ENCODE peak calls at places on chromosomes 4 and X, in six cellular contexts. One of them, this sample, is unnamed.

GRCh38 chr4:104490096-104490769 is 4.5 kb downstream of the CXXC4 start:
- DNase-seq in astrocyte of the cerebellum: no peak
- DNase-seq in GM06990: peak; percentile 78
- DNase-seq in upper lobe of right lung: peak; percentile 59
- DNase-seq in fibroblast of mammary gland: no peak
- DNase-seq in kidney epithelial cell: no peak
- DNase-seq in this sample: no peak

GRCh38 chr4:105194328-105195231 is 47.9 kb downstream of the TET2 start:
- DNase-seq in astrocyte of the cerebellum: no peak
- DNase-seq in GM06990: peak; percentile 48
- DNase-seq in upper lobe of right lung: no peak
- DNase-seq in fibroblast of mammary gland: peak; percentile 45
- DNase-seq in kidney epithelial cell: no peak
- DNase-seq in this sample: no peak

GRCh38 chrX:39011454-39012204 is 210.4 kb downstream of the MID1IP1 start:
- DNase-seq in astrocyte of the cerebellum: no peak
- DNase-seq in GM06990: no peak
- DNase-seq in upper lobe of right lung: no peak
- DNase-seq in fibroblast of mammary gland: peak; percentile 27
- DNase-seq in kidney epithelial cell: no peak
- DNase-seq in this sample: no peak

GRCh38 chr4:175927121-175927520 is 115.1 kb upstream of the GPM6A start:
- DNase-seq in astrocyte of the cerebellum: peak; percentile 15
- DNase-seq in GM06990: peak; percentile 49
- DNase-seq in upper lobe of right lung: no peak
- DNase-seq in fibroblast of mammary gland: no peak
- DNase-seq in kidney epithelial cell: no peak
- DNase-seq in this sample: no peak

GRCh38 chr4:169407217-169407845 is 136.6 kb upstream of the SH3RF1 start:
- DNase-seq in astrocyte of the cerebellum: no peak
- DNase-seq in GM06990: no peak
- DNase-seq in upper lobe of right lung: no peak
- DNase-seq in fibroblast of mammary gland: no peak
- DNase-seq in kidney epithelial cell: no peak
- DNase-seq in this sample: no peak

GRCh38 chrX:49266536-49267445 is 2.3 kb upstream of the FOXP3 start:
- DNase-seq in astrocyte of the cerebellum: no peak
- DNase-seq in GM06990: no peak
- DNase-seq in upper lobe of right lung: no peak
- DNase-seq in fibroblast of mammary gland: no peak
- DNase-seq in kidney epithelial cell: no peak
- DNase-seq in this sample: no peak

GRCh38 chr4:100722866-100723459 is 205.1 kb upstream of the EMCN start:
- DNase-seq in astrocyte of the cerebellum: no peak
- DNase-seq in GM06990: peak; percentile 35
- DNase-seq in upper lobe of right lung: no peak
- DNase-seq in fibroblast of mammary gland: no peak
- DNase-seq in kidney epithelial cell: no peak
- DNase-seq in this sample: no peak

GRCh38 chr4:109166126-109166525 is 136.3 kb downstream of the COL25A1 start:
- DNase-seq in astrocyte of the cerebellum: no peak
- DNase-seq in GM06990: no peak
- DNase-seq in upper lobe of right lung: no peak
- DNase-seq in fibroblast of mammary gland: no peak
- DNase-seq in kidney epithelial cell: no peak
- DNase-seq in this sample: no peak

GRCh38 chrX:117982702-117983392 is 133.8 kb downstream of the KLHL13 start:
- DNase-seq in astrocyte of the cerebellum: no peak
- DNase-seq in GM06990: no peak
- DNase-seq in upper lobe of right lung: no peak
- DNase-seq in fibroblast of mammary gland: no peak
- DNase-seq in kidney epithelial cell: no peak
- DNase-seq in this sample: no peak

GRCh38 chrX:40734956-40735317 is 405 bp downstream of the MED14 start:
- DNase-seq in astrocyte of the cerebellum: no peak
- DNase-seq in GM06990: no peak
- DNase-seq in upper lobe of right lung: peak; percentile 67
- DNase-seq in fibroblast of mammary gland: no peak
- DNase-seq in kidney epithelial cell: no peak
- DNase-seq in this sample: no peak

GRCh38 chr4:7902101-7902553 is 37.5 kb downstream of the AFAP1 start:
- DNase-seq in astrocyte of the cerebellum: no peak
- DNase-seq in GM06990: no peak
- DNase-seq in upper lobe of right lung: no peak
- DNase-seq in fibroblast of mammary gland: no peak
- DNase-seq in kidney epithelial cell: no peak
- DNase-seq in this sample: no peak

GRCh38 chr4:15797320-15797719 is 19.2 kb downstream of the CD38 start:
- DNase-seq in astrocyte of the cerebellum: no peak
- DNase-seq in GM06990: no peak
- DNase-seq in upper lobe of right lung: no peak
- DNase-seq in fibroblast of mammary gland: no peak
- DNase-seq in kidney epithelial cell: no peak
- DNase-seq in this sample: no peak

GRCh38 chr4:53601251-53601764 is 10.0 kb upstream of the LNX1 start:
- DNase-seq in astrocyte of the cerebellum: no peak
- DNase-seq in GM06990: peak; percentile 45
- DNase-seq in upper lobe of right lung: no peak
- DNase-seq in fibroblast of mammary gland: no peak
- DNase-seq in kidney epithelial cell: no peak
- DNase-seq in this sample: no peak

GRCh38 chr4:154490261-154490588 is 1.4 kb downstream of the DCHS2 start:
- DNase-seq in astrocyte of the cerebellum: no peak
- DNase-seq in GM06990: no peak
- DNase-seq in upper lobe of right lung: no peak
- DNase-seq in fibroblast of mammary gland: no peak
- DNase-seq in kidney epithelial cell: no peak
- DNase-seq in this sample: no peak
- H3K4me3 ChIP-seq in astrocyte of the cerebellum: no peak overlapping the region
- H3K4me3 ChIP-seq in GM06990: no peak overlapping the region
- H3K4me3 ChIP-seq in upper lobe of right lung: no peak overlapping the region
- H3K4me3 ChIP-seq in fibroblast of mammary gland: no peak overlapping the region
- H3K4me3 ChIP-seq in kidney epithelial cell: no peak overlapping the region
- H3K4me3 ChIP-seq in this sample: no peak overlapping the region

GRCh38 chr4:71713611-71714203 is 70.2 kb downstream of the GC start:
- DNase-seq in astrocyte of the cerebellum: peak; percentile 72
- DNase-seq in GM06990: no peak
- DNase-seq in upper lobe of right lung: no peak
- DNase-seq in fibroblast of mammary gland: peak; percentile 69
- DNase-seq in kidney epithelial cell: peak; percentile 9
- DNase-seq in this sample: no peak
- TF ChIP-seq CTCF in astrocyte of the cerebellum: peak; percentile 48
- TF ChIP-seq CTCF in GM06990: peak; percentile 49
- TF ChIP-seq CTCF in upper lobe of right lung: peak; percentile 64
- TF ChIP-seq CTCF in fibroblast of mammary gland: peak; percentile 57
- TF ChIP-seq CTCF in kidney epithelial cell: peak; percentile 40
- TF ChIP-seq CTCF in this sample: peak; percentile 42

DNA sequence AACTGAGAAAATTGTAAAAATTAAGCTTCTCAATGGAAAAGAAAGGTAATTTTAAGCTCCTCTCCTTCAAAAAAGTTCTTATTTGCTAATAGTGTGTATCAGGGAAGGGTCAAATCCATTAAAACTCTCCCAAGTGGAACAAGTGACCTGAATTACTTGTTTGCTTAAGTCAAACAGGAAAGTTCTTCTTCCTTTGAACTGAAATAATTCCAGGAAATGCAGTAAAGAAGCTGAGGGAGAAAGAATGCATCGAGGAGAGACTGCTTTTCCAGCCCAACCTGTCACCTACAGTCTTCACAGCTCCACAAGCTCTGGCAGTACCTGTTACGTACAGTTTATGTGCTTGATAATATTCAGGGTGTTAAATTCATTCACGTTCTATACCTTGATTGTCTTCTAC is 131.1 kb downstream of the KLHL8 start:
- DNase-seq in astrocyte of the cerebellum: no peak
- DNase-seq in GM06990: no peak
- DNase-seq in upper lobe of right lung: no peak
- DNase-seq in fibroblast of mammary gland: no peak
- DNase-seq in kidney epithelial cell: peak; percentile 54
- DNase-seq in this sample: no peak
- H3K4me3 ChIP-seq in astrocyte of the cerebellum: no peak overlapping the region
- H3K4me3 ChIP-seq in GM06990: no peak overlapping the region
- H3K4me3 ChIP-seq in upper lobe of right lung: no peak overlapping the region
- H3K4me3 ChIP-seq in fibroblast of mammary gland: no peak overlapping the region
- H3K4me3 ChIP-seq in kidney epithelial cell: no peak overlapping the region
- H3K4me3 ChIP-seq in this sample: no peak overlapping the region

DNA sequence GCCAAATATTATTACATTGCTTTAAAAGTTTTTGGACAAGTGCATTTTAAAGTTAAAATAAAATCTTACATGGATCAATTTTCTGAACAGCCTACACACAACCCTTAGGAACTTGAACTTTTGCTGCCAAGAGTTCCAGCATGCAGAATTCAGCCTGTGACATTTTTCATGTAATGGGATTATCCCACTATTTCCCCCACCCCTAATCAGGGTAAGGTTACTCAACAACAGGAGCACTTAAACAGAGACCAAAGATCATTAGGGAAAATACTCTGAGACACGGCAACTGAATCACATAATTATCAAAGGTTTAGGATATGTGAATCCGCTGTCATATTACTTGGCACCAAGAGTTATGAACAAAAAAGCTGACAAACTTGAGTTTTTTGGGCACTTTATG is 47.2 kb downstream of the IQCM start:
- DNase-seq in astrocyte of the cerebellum: no peak
- DNase-seq in GM06990: no peak
- DNase-seq in upper lobe of right lung: no peak
- DNase-seq in fibroblast of mammary gland: no peak
- DNase-seq in kidney epithelial cell: no peak
- DNase-seq in this sample: no peak
- TF ChIP-seq CTCF in astrocyte of the cerebellum: no peak
- TF ChIP-seq CTCF in GM06990: no peak
- TF ChIP-seq CTCF in upper lobe of right lung: no peak
- TF ChIP-seq CTCF in fibroblast of mammary gland: no peak
- TF ChIP-seq CTCF in kidney epithelial cell: no peak
- TF ChIP-seq CTCF in this sample: no peak

GRCh38 chr4:663046-663437 is 11.0 kb downstream of the ATP5ME start:
- DNase-seq in astrocyte of the cerebellum: no peak
- DNase-seq in GM06990: no peak
- DNase-seq in upper lobe of right lung: no peak
- DNase-seq in fibroblast of mammary gland: no peak
- DNase-seq in kidney epithelial cell: no peak
- DNase-seq in this sample: no peak
- H3K4me3 ChIP-seq in astrocyte of the cerebellum: peak overlapping the region; percentile 36
- H3K4me3 ChIP-seq in GM06990: no peak overlapping the region
- H3K4me3 ChIP-seq in upper lobe of right lung: peak overlapping the region; percentile 78
- H3K4me3 ChIP-seq in fibroblast of mammary gland: no peak overlapping the region
- H3K4me3 ChIP-seq in kidney epithelial cell: peak overlapping the region; percentile 63
- H3K4me3 ChIP-seq in this sample: peak overlapping the region; percentile 57

GRCh38 chr4:186557061-186557460 is 1.7 kb upstream of the MTNR1A start:
- DNase-seq in astrocyte of the cerebellum: no peak
- DNase-seq in GM06990: no peak
- DNase-seq in upper lobe of right lung: no peak
- DNase-seq in fibroblast of mammary gland: peak; percentile 28
- DNase-seq in kidney epithelial cell: no peak
- DNase-seq in this sample: no peak

GRCh38 chr4:186554485-186554884 is 882 bp downstream of the MTNR1A start:
- DNase-seq in astrocyte of the cerebellum: no peak
- DNase-seq in GM06990: no peak
- DNase-seq in upper lobe of right lung: no peak
- DNase-seq in fibroblast of mammary gland: peak; percentile 17
- DNase-seq in kidney epithelial cell: no peak
- DNase-seq in this sample: no peak

GRCh38 chr4:186553717-186554116 is 1.6 kb downstream of the MTNR1A start:
- DNase-seq in astrocyte of the cerebellum: no peak
- DNase-seq in GM06990: no peak
- DNase-seq in upper lobe of right lung: no peak
- DNase-seq in fibroblast of mammary gland: no peak
- DNase-seq in kidney epithelial cell: no peak
- DNase-seq in this sample: no peak

GRCh38 chr4:186557486-186557885 is 2.1 kb upstream of the MTNR1A start:
- DNase-seq in astrocyte of the cerebellum: no peak
- DNase-seq in GM06990: no peak
- DNase-seq in upper lobe of right lung: no peak
- DNase-seq in fibroblast of mammary gland: peak; percentile 72
- DNase-seq in kidney epithelial cell: no peak
- DNase-seq in this sample: no peak

GRCh38 chr4:186554890-186555827 is at the start of gene MTNR1A:
- DNase-seq in astrocyte of the cerebellum: no peak
- DNase-seq in GM06990: no peak
- DNase-seq in upper lobe of right lung: no peak
- DNase-seq in fibroblast of mammary gland: no peak
- DNase-seq in kidney epithelial cell: no peak
- DNase-seq in this sample: no peak
- TF ChIP-seq CTCF in astrocyte of the cerebellum: peak; percentile 0
- TF ChIP-seq CTCF in GM06990: no peak
- TF ChIP-seq CTCF in upper lobe of right lung: no peak
- TF ChIP-seq CTCF in fibroblast of mammary gland: no peak
- TF ChIP-seq CTCF in kidney epithelial cell: peak; percentile 6
- TF ChIP-seq CTCF in this sample: no peak

DNA sequence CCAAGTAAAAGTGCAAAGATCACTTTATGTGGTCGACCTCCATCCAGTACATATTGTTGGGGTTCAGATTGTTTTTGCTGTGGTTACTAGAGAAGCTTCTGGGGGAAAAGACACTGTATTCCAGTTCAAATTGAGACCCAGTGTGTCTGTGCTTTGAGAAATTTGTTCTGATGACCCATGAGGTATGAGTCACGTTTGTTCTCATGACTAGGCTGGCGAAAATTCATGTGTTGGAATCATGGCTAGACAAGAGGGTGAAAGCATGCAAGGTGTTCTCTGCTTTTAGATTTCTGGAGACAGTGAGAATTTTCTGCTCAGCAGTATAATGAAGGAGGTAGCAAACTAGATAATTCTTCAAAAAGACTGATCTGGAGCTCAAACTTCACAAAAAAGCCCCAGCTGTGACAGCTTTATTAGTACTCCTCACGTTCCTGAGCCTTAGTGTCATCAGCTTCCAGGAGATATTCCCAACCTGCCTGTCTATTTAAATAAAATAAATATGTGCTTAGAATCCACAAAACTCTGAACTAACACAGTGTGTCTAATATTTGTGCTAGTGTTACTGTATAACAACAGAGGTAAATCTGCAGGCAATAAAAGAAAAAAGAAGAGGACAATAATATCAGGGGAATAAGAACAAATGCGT is 24.4 kb upstream of the FAM47B start:
- DNase-seq in astrocyte of the cerebellum: peak; percentile 22
- DNase-seq in GM06990: no peak
- DNase-seq in upper lobe of right lung: no peak
- DNase-seq in fibroblast of mammary gland: peak; percentile 78
- DNase-seq in kidney epithelial cell: peak; percentile 14
- DNase-seq in this sample: no peak
- H3K4me3 ChIP-seq in astrocyte of the cerebellum: no peak overlapping the region
- H3K4me3 ChIP-seq in GM06990: no peak overlapping the region
- H3K4me3 ChIP-seq in upper lobe of right lung: no peak overlapping the region
- H3K4me3 ChIP-seq in fibroblast of mammary gland: no peak overlapping the region
- H3K4me3 ChIP-seq in kidney epithelial cell: no peak overlapping the region
- H3K4me3 ChIP-seq in this sample: no peak overlapping the region

This sample was measured in GM12864.